ENCODE peak calls at places on chromosomes 7 and 10, in seven cellular contexts. P is CD8-positive, alpha-beta T cell; J is IMR-90; E is astrocyte; C is right lobe of liver; W is left ventricle myocardium inferior; T is cardiac muscle cell. Y is an unnamed sample.
A peak's percentile ranks its signal among the peaks of the same experiment; 100 is the strongest.

GRCh38 chr7:155233703-155234492 is 63.8 kb upstream of the INSIG1 start:
- DNase-seq in P (no peak), J (no peak), E (no peak), C (peak; percentile 58), W (no peak), T (no peak), Y (no peak)

GRCh38 chr7:65967361-65968155 is 14.5 kb downstream of the GUSB start:
- DNase-seq in P (no peak), J (no peak), E (no peak), C (no peak), W (no peak), T (no peak), Y (peak; percentile 51)

GRCh38 chr7:158318511-158318913 is 269.1 kb downstream of the PTPRN2 start:
- DNase-seq in P (no peak), J (no peak), E (no peak), C (no peak), W (no peak), T (no peak), Y (no peak)

GRCh38 chr7:151792671-151793070 is 84.2 kb downstream of the PRKAG2 start:
- DNase-seq in P (no peak), J (no peak), E (no peak), C (peak; percentile 27), W (no peak), T (no peak), Y (peak; percentile 57)

GRCh38 chr7:20220824-20221547 is 3.8 kb upstream of the MACC1 start:
- DNase-seq in P (no peak), J (peak; percentile 97), E (peak; percentile 99), C (no peak), W (no peak), T (peak; percentile 96), Y (no peak)

GRCh38 chr10:17229016-17229716 is 1.1 kb downstream of the VIM start:
- DNase-seq in P (peak; percentile 67), J (peak; percentile 89), E (peak; percentile 81), C (peak; percentile 86), W (peak; percentile 91), T (peak; percentile 95), Y (peak; percentile 97)

GRCh38 chr10:58756126-58756525 is 243.5 kb downstream of the BICC1 start:
- DNase-seq in P (no peak), J (peak; percentile 74), E (peak; percentile 84), C (no peak), W (no peak), T (peak; percentile 83), Y (no peak)

GRCh38 chr10:117168135-117168674 is 29.1 kb upstream of the KCNK18 start:
- DNase-seq in P (peak; percentile 45), J (peak; percentile 10), E (peak; percentile 10), C (peak; percentile 73), W (peak; percentile 47), T (peak; percentile 60), Y (peak; percentile 84)

GRCh38 chr10:1663226-1663625 is 74.1 kb downstream of the ADARB2 start:
- DNase-seq in P (no peak), J (no peak), E (no peak), C (no peak), W (no peak), T (no peak), Y (no peak)

GRCh38 chr10:114336823-114337509 is 67.3 kb downstream of the AFAP1L2 start:
- DNase-seq in P (no peak), J (no peak), E (no peak), C (no peak), W (no peak), T (no peak), Y (no peak)

GRCh38 chr10:113924171-113924570 is 69.7 kb downstream of the NHLRC2 start:
- DNase-seq in P (no peak), J (no peak), E (no peak), C (no peak), W (no peak), T (no peak), Y (no peak)

GRCh38 chr7:80781561-80781979 is 137.3 kb downstream of the SEMA3C start:
- DNase-seq in P (no peak), J (peak; percentile 71), E (peak; percentile 91), C (no peak), W (peak; percentile 35), T (peak; percentile 94), Y (no peak)

GRCh38 chr10:124646483-124647352 is 97.5 kb downstream of the FAM53B start:
- DNase-seq in P (no peak), J (peak; percentile 88), E (peak; percentile 83), C (peak; percentile 83), W (peak; percentile 80), T (peak; percentile 93), Y (peak; percentile 93)

GRCh38 chr10:13386021-13386420 is 37.9 kb upstream of the SEPHS1 start:
- DNase-seq in P (no peak), J (no peak), E (no peak), C (no peak), W (no peak), T (no peak), Y (no peak)

GRCh38 chr7:24755541-24756416 is 1.5 kb downstream of the GSDME start:
- DNase-seq in P (no peak), J (peak; percentile 90), E (peak; percentile 66), C (no peak), W (no peak), T (no peak), Y (no peak)

GRCh38 chr7:87875151-87876039 is 765 bp downstream of the SLC25A40 start:
- DNase-seq in P (peak; percentile 4), J (peak; percentile 2), E (no peak), C (peak; percentile 75), W (peak; percentile 31), T (no peak), Y (peak; percentile 83)

GRCh38 chr7:391961-392524 is 102.1 kb downstream of the FOXL3 start:
- DNase-seq in P (no peak), J (no peak), E (no peak), C (peak; percentile 44), W (peak; percentile 11), T (no peak), Y (peak; percentile 49)

GRCh38 chr10:11813855-11814557 is 9.2 kb upstream of the PROSER2 start:
- DNase-seq in P (no peak), J (peak; percentile 28), E (no peak), C (no peak), W (no peak), T (peak; percentile 53), Y (no peak)

GRCh38 chr7:140298213-140298612 is 100.1 kb downstream of the SLC37A3 start:
- DNase-seq in P (no peak), J (no peak), E (no peak), C (no peak), W (no peak), T (no peak), Y (no peak)

GRCh38 chr10:95445837-95446347 is 115.3 kb downstream of the SORBS1 start:
- DNase-seq in P (no peak), J (peak; percentile 69), E (peak; percentile 80), C (no peak), W (peak; percentile 24), T (peak; percentile 80), Y (no peak)

GRCh38 chr7:92813390-92814024 is 22.9 kb downstream of the CDK6 start:
- DNase-seq in P (no peak), J (peak; percentile 57), E (peak; percentile 61), C (no peak), W (no peak), T (peak; percentile 32), Y (no peak)

GRCh38 chr7:26686448-26686981 is 177.9 kb downstream of the SKAP2 start:
- DNase-seq in P (no peak), J (peak; percentile 92), E (peak; percentile 64), C (no peak), W (no peak), T (peak; percentile 50), Y (peak; percentile 70)

GRCh38 chr10:103949728-103950127 is 17.2 kb upstream of the SLK start:
- DNase-seq in P (no peak), J (no peak), E (no peak), C (no peak), W (no peak), T (no peak), Y (no peak)

GRCh38 chr10:60527676-60528075 is 138.0 kb upstream of the ANK3 start:
- DNase-seq in P (no peak), J (no peak), E (no peak), C (no peak), W (no peak), T (no peak), Y (no peak)

GRCh38 chr7:99097730-99098129 is 46.2 kb downstream of the SMURF1 start:
- DNase-seq in P (no peak), J (no peak), E (no peak), C (no peak), W (no peak), T (no peak), Y (no peak)

GRCh38 chr7:85126383-85126782 is 60.5 kb downstream of the SEMA3D start:
- DNase-seq in P (no peak), J (no peak), E (no peak), C (no peak), W (no peak), T (no peak), Y (no peak)

GRCh38 chr7:158432369-158433270 is 155.0 kb downstream of the PTPRN2 start:
- DNase-seq in P (no peak), J (no peak), E (no peak), C (no peak), W (no peak), T (peak; percentile 49), Y (no peak)

DNA sequence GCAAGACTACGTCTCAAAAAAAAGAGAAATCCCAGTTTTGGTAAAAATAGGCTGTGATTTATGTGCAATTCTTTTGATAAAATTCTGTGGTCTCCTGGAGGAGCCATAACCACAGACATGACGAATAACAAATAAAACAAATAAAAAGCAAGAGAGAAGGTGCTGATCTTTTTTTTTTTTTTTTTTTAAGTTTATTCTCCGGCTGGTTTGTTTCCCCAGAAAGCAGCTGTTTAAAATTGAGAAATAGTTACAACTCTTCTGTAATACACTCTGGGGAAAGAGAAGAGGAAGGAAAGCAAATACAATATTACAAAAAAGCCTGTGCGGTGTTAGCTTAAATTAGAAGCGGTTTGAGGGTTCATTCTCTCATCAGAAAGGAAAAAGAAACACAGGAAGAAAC is 40.8 kb upstream of the WAC start:
- DNase-seq in P (no peak), J (no peak), E (peak; percentile 13), C (no peak), W (no peak), T (no peak), Y (no peak)
- H3K4me1 ChIP-seq in P (no peaks in the 10 kb centered on the region), J (no peaks in the 10 kb centered on the region), E (no peaks in the 10 kb centered on the region), C (no peaks in the 10 kb centered on the region), W (peaks cover 8% of the 10 kb centered on the region), T (peaks cover 13% of the 10 kb centered on the region), Y (peaks cover 3% of the 10 kb centered on the region)

GRCh38 chr10:44974628-44975431 is 3.8 kb downstream of the DEPP1 start:
- DNase-seq in P (peak; percentile 54), J (no peak), E (peak; percentile 29), C (peak; percentile 83), W (peak; percentile 79), T (peak; percentile 85), Y (peak; percentile 89)
- H3K4me3 ChIP-seq in P (peak overlapping the region; percentile 44), J (peak overlapping the region; percentile 22), E (peak overlapping the region; percentile 57), C (peak overlapping the region; percentile 9), W (peak overlapping the region; percentile 90), T (peak overlapping the region; percentile 7), Y (peak overlapping the region; percentile 25)

GRCh38 chr10:86046845-86047460 is 319.6 kb downstream of the GRID1 start:
- DNase-seq in P (no peak), J (no peak), E (no peak), C (no peak), W (no peak), T (no peak), Y (no peak)
- TF ChIP-seq CTCF in P (no peak), J (no peak), E (no peak), C (no peak), W (no peak), T (no peak), Y (no peak)

DNA sequence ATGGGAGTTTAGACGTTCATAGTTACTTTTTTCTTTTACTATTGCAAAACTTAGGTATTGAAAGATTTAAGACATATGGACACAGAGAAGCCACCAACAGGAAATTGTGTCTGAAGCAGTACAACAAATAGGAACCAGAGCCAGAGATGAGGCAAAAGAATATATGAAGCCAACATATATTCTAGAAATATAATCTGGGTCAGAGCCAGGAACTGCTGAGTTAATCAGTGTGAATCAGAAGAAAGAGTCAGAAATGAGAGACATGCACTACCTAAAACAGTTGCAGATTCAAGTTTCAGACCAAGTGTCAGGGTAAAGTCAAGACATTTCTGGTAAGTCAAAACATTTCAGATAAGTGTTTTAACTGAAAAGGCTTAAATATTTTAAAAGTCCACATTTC is 67.7 kb downstream of the DGKB start:
- DNase-seq in P (no peak), J (peak; percentile 44), E (peak; percentile 24), C (no peak), W (no peak), T (peak; percentile 40), Y (no peak)
- H3K4me1 ChIP-seq in P (no peaks in the 10 kb centered on the region), J (peaks cover 2% of the 10 kb centered on the region), E (peaks cover 25% of the 10 kb centered on the region), C (no peaks in the 10 kb centered on the region), W (peaks cover 44% of the 10 kb centered on the region), T (peaks cover 36% of the 10 kb centered on the region), Y (no peaks in the 10 kb centered on the region)